ENCODE peak calls at places on chromosome 1, in four cellular contexts. F, V, X and D are unnamed samples.

GRCh38 chr1:25774921-25775774 is 24.8 kb upstream of the SELENON start:
- DNase-seq in F (no peak), V (no peak), X (peak; percentile 82), D (no peak)

GRCh38 chr1:231957361-231957760 is 330.8 kb downstream of the DISC1 start:
- DNase-seq in F (no peak), V (no peak), X (no peak), D (no peak)

GRCh38 chr1:30418426-30419245 is 304.7 kb downstream of the MATN1 start:
- DNase-seq in F (no peak), V (no peak), X (no peak), D (no peak)

GRCh38 chr1:184037849-184038591 is 492 bp upstream of the COLGALT2 start:
- DNase-seq in F (no peak), V (no peak), X (no peak), D (no peak)

GRCh38 chr1:225470210-225470609 is 42.4 kb upstream of the LBR start:
- DNase-seq in F (no peak), V (no peak), X (no peak), D (no peak)

GRCh38 chr1:184903111-184903692 is 71.1 kb downstream of the NIBAN1 start:
- DNase-seq in F (no peak), V (no peak), X (no peak), D (no peak)

GRCh38 chr1:35278886-35279554 is 10.5 kb downstream of the ZMYM4 start:
- DNase-seq in F (no peak), V (no peak), X (no peak), D (no peak)

GRCh38 chr1:74729741-74730478 is 2.9 kb downstream of the CRYZ start:
- DNase-seq in F (peak; percentile 13), V (no peak), X (no peak), D (peak; percentile 63)